ENCODE peak calls at places on chromosomes 16 and 17, in nine cellular contexts. Z, G, M, W, C, L, P, I and D are unnamed samples.
A peak's percentile ranks its signal among the peaks of the same experiment; 100 is the strongest.

GRCh38 chr17:8887834-8888703 is 20.6 kb upstream of the PIK3R6 start:
- DNase-seq in Z (no peak), G (no peak), M (peak; percentile 81), W (no peak), C (no peak), L (peak; percentile 87), P (no peak), I (no peak), D (no peak)

GRCh38 chr16:87371261-87371866 is 12.2 kb downstream of the FBXO31 start:
- DNase-seq in Z (peak; percentile 81), G (peak; percentile 62), M (no peak), W (no peak), C (no peak), L (no peak), P (no peak), I (no peak), D (no peak)

GRCh38 chr17:27846042-27846655 is 45.8 kb upstream of the NOS2 start:
- DNase-seq in Z (no peak), G (no peak), M (no peak), W (no peak), C (no peak), L (no peak), P (no peak), I (no peak), D (no peak)

GRCh38 chr16:49442805-49443204 is 69.2 kb downstream of the C16orf78 start:
- DNase-seq in Z (no peak), G (peak; percentile 57), M (no peak), W (no peak), C (no peak), L (no peak), P (no peak), I (no peak), D (no peak)

GRCh38 chr17:77601054-77601979 is 357.2 kb upstream of the TNRC6C start:
- DNase-seq in Z (peak; percentile 65), G (peak; percentile 41), M (no peak), W (no peak), C (peak; percentile 14), L (no peak), P (no peak), I (no peak), D (no peak)

GRCh38 chr17:46273541-46274236 is 21.2 kb upstream of the LRRC37A start:
- DNase-seq in Z (no peak), G (no peak), M (no peak), W (no peak), C (no peak), L (peak; percentile 23), P (no peak), I (no peak), D (no peak)

GRCh38 chr17:48578616-48579560 is 738 bp upstream of the HOXB4 start:
- DNase-seq in Z (no peak), G (no peak), M (no peak), W (no peak), C (no peak), L (no peak), P (no peak), I (no peak), D (no peak)

GRCh38 chr16:3444032-3444388 is 530 bp downstream of the NAA60 start:
- DNase-seq in Z (no peak), G (no peak), M (no peak), W (no peak), C (peak; percentile 36), L (no peak), P (peak; percentile 39), I (peak; percentile 42), D (no peak)

GRCh38 chr17:16488572-16488997 is 3.4 kb downstream of the LRRC75A start:
- DNase-seq in Z (no peak), G (no peak), M (no peak), W (no peak), C (peak; percentile 75), L (no peak), P (no peak), I (peak; percentile 53), D (no peak)

GRCh38 chr17:45090711-45091110 is 29.6 kb downstream of the NMT1 start:
- DNase-seq in Z (no peak), G (peak; percentile 35), M (no peak), W (no peak), C (no peak), L (no peak), P (no peak), I (no peak), D (no peak)

GRCh38 chr17:45096141-45096540 is 35.0 kb downstream of the NMT1 start:
- DNase-seq in Z (no peak), G (no peak), M (no peak), W (no peak), C (no peak), L (no peak), P (peak; percentile 13), I (no peak), D (no peak)

GRCh38 chr17:45091778-45092425 is 30.8 kb downstream of the NMT1 start:
- DNase-seq in Z (no peak), G (peak; percentile 21), M (no peak), W (no peak), C (no peak), L (no peak), P (no peak), I (no peak), D (no peak)

GRCh38 chr17:45093444-45094110 is 32.5 kb downstream of the NMT1 start:
- DNase-seq in Z (peak; percentile 83), G (no peak), M (no peak), W (no peak), C (no peak), L (no peak), P (no peak), I (no peak), D (no peak)

DNA sequence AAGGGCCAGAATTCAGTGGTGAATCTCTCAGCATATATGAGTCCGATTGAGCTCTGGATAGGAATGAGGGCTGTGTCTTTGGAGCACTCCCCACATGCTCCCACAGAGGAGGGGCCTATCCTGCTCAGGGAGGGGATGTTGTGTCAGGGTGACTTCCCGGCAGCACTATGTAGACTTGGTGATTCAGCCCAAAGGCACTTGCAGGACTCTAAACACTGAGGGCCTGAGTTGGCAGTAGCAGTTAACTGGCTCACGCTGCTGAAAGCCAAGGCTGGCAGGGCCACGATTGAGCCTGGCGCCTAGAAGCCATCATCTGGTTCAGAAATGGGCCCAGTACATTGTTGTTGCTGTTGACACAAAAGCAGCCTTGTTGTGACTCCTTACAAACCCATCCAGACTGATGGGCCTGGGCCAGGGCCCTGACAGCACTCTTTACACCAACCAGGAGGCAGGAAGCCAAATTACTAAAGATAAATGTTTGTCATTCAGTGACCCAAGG is 31.9 kb downstream of the NMT1 start:
- DNase-seq in Z (peak; percentile 97), G (no peak), M (no peak), W (no peak), C (peak; percentile 57), L (no peak), P (peak; percentile 37), I (peak; percentile 64), D (no peak)
- TF ChIP-seq POLR2A in Z (no peak), G (no peak), M (no peak), W (no peak), C (no peak), L (no peak), P (no peak), I (no peak), D (no peak)

DNA sequence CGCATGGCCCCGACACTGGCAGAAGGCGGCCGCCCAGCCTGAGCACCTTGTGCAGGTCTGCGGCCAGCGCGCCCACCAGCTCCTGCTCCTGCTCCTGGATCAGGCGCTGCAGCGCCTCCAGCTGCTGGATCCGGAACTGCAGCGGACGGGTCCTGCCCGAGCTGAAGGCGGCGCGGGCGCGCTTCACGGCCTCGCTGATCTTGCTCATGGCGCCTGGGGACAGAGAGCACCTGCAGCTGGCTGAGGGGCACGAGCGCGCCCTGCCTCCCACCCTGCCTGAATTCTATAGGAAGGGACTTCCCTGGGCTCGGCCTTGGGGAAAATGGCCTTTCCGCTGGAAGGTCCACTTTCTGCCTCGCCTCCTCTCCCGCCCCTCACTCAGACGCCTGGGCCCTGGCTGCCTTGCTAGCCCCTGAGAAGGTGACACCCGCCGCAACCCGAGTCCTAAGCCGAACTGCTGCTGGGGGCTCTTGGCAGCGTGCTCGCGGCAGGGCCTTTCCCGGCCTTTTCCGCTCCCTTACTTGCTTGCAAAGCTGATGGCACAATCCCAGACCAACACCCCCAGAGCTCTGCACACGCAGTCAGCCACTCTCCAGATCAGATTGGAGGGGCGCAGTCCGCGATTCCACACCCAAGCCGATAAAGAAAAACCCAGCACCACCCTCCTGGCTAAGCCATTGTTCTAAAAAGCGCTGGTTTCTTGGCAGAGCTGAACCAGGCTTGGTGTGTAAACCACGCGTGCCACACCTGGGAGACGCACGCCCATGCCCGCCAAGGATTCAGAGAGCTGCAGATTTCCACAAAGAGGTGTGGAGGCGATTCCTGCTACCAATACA is 3.0 kb downstream of the ALDH3A1 start:
- DNase-seq in Z (peak; percentile 96), G (peak; percentile 96), M (peak; percentile 99), W (no peak), C (peak; percentile 96), L (peak; percentile 100), P (peak; percentile 61), I (peak; percentile 96), D (peak; percentile 92)
- TF ChIP-seq POLR2AphosphoS5 in Z (no peak), G (peak; percentile 72), M (no peak), W (no peak), C (peak; percentile 68), L (peak; percentile 69), P (peak; percentile 68), I (no peak), D (no peak)

DNA sequence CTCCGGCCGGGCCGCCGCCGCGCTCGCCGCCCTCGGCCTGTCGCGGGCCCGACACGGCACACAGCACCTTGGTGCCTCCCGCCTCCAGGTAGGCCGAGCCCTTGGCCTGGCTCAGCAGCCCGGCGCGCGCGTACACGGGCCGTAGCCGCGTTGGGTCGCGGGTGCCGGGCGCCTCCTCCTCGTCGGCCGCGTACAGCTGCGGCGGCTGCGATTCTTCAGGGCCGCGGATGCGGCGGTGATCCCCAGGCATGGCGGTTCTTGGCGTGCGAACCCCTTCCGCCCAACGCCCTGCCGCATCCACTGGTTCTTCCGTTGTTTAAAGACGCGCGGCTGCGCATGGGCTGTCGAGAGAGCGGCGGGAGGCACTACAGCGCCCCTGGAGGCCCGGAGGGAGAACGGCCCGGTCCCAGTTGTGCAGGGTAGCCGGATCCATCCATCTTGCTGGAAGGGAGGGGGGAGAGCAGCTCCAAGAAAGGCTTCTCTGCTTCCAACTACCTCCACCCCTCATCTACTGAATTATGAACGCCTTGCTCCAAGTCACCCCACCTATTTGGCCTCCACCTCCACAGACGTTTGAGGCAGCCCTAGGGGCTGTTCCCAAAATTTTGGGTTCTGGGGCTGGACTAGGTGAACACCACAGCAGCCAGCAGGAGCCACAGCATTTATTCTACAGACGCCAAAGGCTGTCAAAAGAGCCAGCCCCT is at the start of gene EXOSC6:
- DNase-seq in Z (peak; percentile 94), G (peak; percentile 97), M (peak; percentile 95), W (peak; percentile 65), C (peak; percentile 92), L (peak; percentile 94), P (peak; percentile 87), I (peak; percentile 92), D (peak; percentile 93)
- TF ChIP-seq POLR2A in Z (peak; percentile 76), G (peak; percentile 34), M (peak; percentile 88), W (peak; percentile 97), C (no peak), L (peak; percentile 88), P (peak; percentile 36), I (peak; percentile 88), D (peak; percentile 92)

GRCh38 chr16:69563605-69564580 is 1.9 kb upstream of the NFAT5 start:
- DNase-seq in Z (no peak), G (no peak), M (no peak), W (peak; percentile 93), C (no peak), L (peak; percentile 51), P (no peak), I (no peak), D (no peak)
- TF ChIP-seq POLR2AphosphoS5 in Z (no peak), G (no peak), M (no peak), W (peak; percentile 81), C (no peak), L (peak; percentile 46), P (no peak), I (no peak), D (peak; percentile 73)